ENCODE peak calls at places on chromosomes 11 and 22, in eight cellular contexts. One of them, this sample, is unnamed.

GRCh38 chr11:67252831-67253239 is 13.4 kb upstream of the GRK2 start:
- DNase-seq in HCT116: no peak
- DNase-seq in kidney: no peak
- DNase-seq in cardiac muscle cell: peak; percentile 45
- DNase-seq in mammary epithelial cell: peak; percentile 49
- DNase-seq in CD8-positive, alpha-beta T cell: peak; percentile 37
- DNase-seq in OCI-LY7: peak; percentile 59
- DNase-seq in psoas muscle: peak; percentile 64
- DNase-seq in this sample: no peak

GRCh38 chr22:22791438-22792181 is 96.0 kb upstream of the IGLL5 start:
- DNase-seq in OCI-LY7: no peak
- DNase-seq in cardiac muscle cell: no peak
- DNase-seq in mammary epithelial cell: no peak
- DNase-seq in CD8-positive, alpha-beta T cell: no peak
- DNase-seq in HCT116: no peak
- DNase-seq in psoas muscle: no peak
- DNase-seq in kidney: no peak
- DNase-seq in this sample: no peak

GRCh38 chr22:35400335-35400680 is 368 bp downstream of the MCM5 start:
- DNase-seq in cardiac muscle cell: no peak
- DNase-seq in mammary epithelial cell: no peak
- DNase-seq in OCI-LY7: peak; percentile 53
- DNase-seq in CD8-positive, alpha-beta T cell: no peak
- DNase-seq in HCT116: no peak
- DNase-seq in psoas muscle: no peak
- DNase-seq in kidney: peak; percentile 83
- DNase-seq in this sample: no peak

GRCh38 chr11:27423125-27423524 is 49.5 kb downstream of the LGR4 start:
- DNase-seq in cardiac muscle cell: peak; percentile 97
- DNase-seq in kidney: peak; percentile 76
- DNase-seq in CD8-positive, alpha-beta T cell: no peak
- DNase-seq in OCI-LY7: no peak
- DNase-seq in HCT116: no peak
- DNase-seq in mammary epithelial cell: peak; percentile 65
- DNase-seq in psoas muscle: peak; percentile 59
- DNase-seq in this sample: no peak

GRCh38 chr11:96486890-96487633 is 97.2 kb downstream of the JRKL start:
- DNase-seq in cardiac muscle cell: peak; percentile 30
- DNase-seq in OCI-LY7: no peak
- DNase-seq in kidney: no peak
- DNase-seq in CD8-positive, alpha-beta T cell: no peak
- DNase-seq in HCT116: no peak
- DNase-seq in mammary epithelial cell: peak; percentile 18
- DNase-seq in psoas muscle: no peak
- DNase-seq in this sample: no peak

GRCh38 chr11:12695221-12695794 is 21.1 kb downstream of the TEAD1 start:
- DNase-seq in HCT116: no peak
- DNase-seq in psoas muscle: no peak
- DNase-seq in CD8-positive, alpha-beta T cell: no peak
- DNase-seq in OCI-LY7: no peak
- DNase-seq in mammary epithelial cell: no peak
- DNase-seq in cardiac muscle cell: no peak
- DNase-seq in kidney: no peak
- DNase-seq in this sample: no peak

GRCh38 chr11:17383466-17383865 is 5.0 kb downstream of the KCNJ11 start:
- DNase-seq in OCI-LY7: no peak
- DNase-seq in psoas muscle: no peak
- DNase-seq in mammary epithelial cell: no peak
- DNase-seq in kidney: no peak
- DNase-seq in HCT116: no peak
- DNase-seq in CD8-positive, alpha-beta T cell: no peak
- DNase-seq in cardiac muscle cell: no peak
- DNase-seq in this sample: no peak

GRCh38 chr11:72216638-72217037 is at the start of gene FOLR2:
- DNase-seq in cardiac muscle cell: no peak
- DNase-seq in psoas muscle: no peak
- DNase-seq in kidney: no peak
- DNase-seq in HCT116: no peak
- DNase-seq in CD8-positive, alpha-beta T cell: no peak
- DNase-seq in mammary epithelial cell: no peak
- DNase-seq in OCI-LY7: no peak
- DNase-seq in this sample: no peak

GRCh38 chr11:27218498-27219038 is 144.4 kb downstream of the CCDC34 start:
- DNase-seq in OCI-LY7: no peak
- DNase-seq in kidney: no peak
- DNase-seq in psoas muscle: no peak
- DNase-seq in mammary epithelial cell: no peak
- DNase-seq in CD8-positive, alpha-beta T cell: no peak
- DNase-seq in HCT116: no peak
- DNase-seq in cardiac muscle cell: peak; percentile 53
- DNase-seq in this sample: no peak

GRCh38 chr11:82996966-82997606 is 74.6 kb downstream of the RAB30 start:
- DNase-seq in psoas muscle: no peak
- DNase-seq in CD8-positive, alpha-beta T cell: no peak
- DNase-seq in HCT116: no peak
- DNase-seq in OCI-LY7: peak; percentile 52
- DNase-seq in cardiac muscle cell: no peak
- DNase-seq in mammary epithelial cell: peak; percentile 24
- DNase-seq in kidney: no peak
- DNase-seq in this sample: no peak

GRCh38 chr22:31088233-31088986 is 7.3 kb downstream of the SMTN start:
- DNase-seq in OCI-LY7: no peak
- DNase-seq in psoas muscle: no peak
- DNase-seq in CD8-positive, alpha-beta T cell: no peak
- DNase-seq in cardiac muscle cell: no peak
- DNase-seq in mammary epithelial cell: no peak
- DNase-seq in HCT116: no peak
- DNase-seq in kidney: no peak
- DNase-seq in this sample: no peak

GRCh38 chr11:108927791-108928545 is 263.1 kb downstream of the DDX10 start:
- DNase-seq in kidney: no peak
- DNase-seq in OCI-LY7: no peak
- DNase-seq in CD8-positive, alpha-beta T cell: no peak
- DNase-seq in cardiac muscle cell: no peak
- DNase-seq in psoas muscle: no peak
- DNase-seq in HCT116: no peak
- DNase-seq in mammary epithelial cell: no peak
- DNase-seq in this sample: no peak

GRCh38 chr22:42132457-42132856 is 1.8 kb upstream of the CYP2D6 start:
- DNase-seq in cardiac muscle cell: no peak
- DNase-seq in CD8-positive, alpha-beta T cell: no peak
- DNase-seq in HCT116: no peak
- DNase-seq in mammary epithelial cell: no peak
- DNase-seq in OCI-LY7: no peak
- DNase-seq in kidney: peak; percentile 41
- DNase-seq in psoas muscle: no peak
- DNase-seq in this sample: no peak

GRCh38 chr11:132123449-132123848 is 753.0 kb downstream of the NTM start:
- DNase-seq in OCI-LY7: no peak
- DNase-seq in cardiac muscle cell: no peak
- DNase-seq in CD8-positive, alpha-beta T cell: no peak
- DNase-seq in HCT116: no peak
- DNase-seq in mammary epithelial cell: no peak
- DNase-seq in psoas muscle: no peak
- DNase-seq in kidney: no peak
- DNase-seq in this sample: no peak

GRCh38 chr11:8624698-8625097 is 30.7 kb upstream of the STK33 start:
- DNase-seq in CD8-positive, alpha-beta T cell: no peak
- DNase-seq in cardiac muscle cell: no peak
- DNase-seq in mammary epithelial cell: no peak
- DNase-seq in kidney: no peak
- DNase-seq in psoas muscle: no peak
- DNase-seq in OCI-LY7: no peak
- DNase-seq in HCT116: no peak
- DNase-seq in this sample: no peak

GRCh38 chr22:29030618-29031235 is 30.9 kb downstream of the C22orf31 start:
- DNase-seq in psoas muscle: peak; percentile 83
- DNase-seq in CD8-positive, alpha-beta T cell: no peak
- DNase-seq in cardiac muscle cell: peak; percentile 86
- DNase-seq in OCI-LY7: no peak
- DNase-seq in HCT116: peak; percentile 89
- DNase-seq in kidney: peak; percentile 94
- DNase-seq in mammary epithelial cell: peak; percentile 87
- DNase-seq in this sample: no peak

GRCh38 chr11:74175923-74176322 is 4.8 kb downstream of the PPME1 start:
- DNase-seq in cardiac muscle cell: no peak
- DNase-seq in OCI-LY7: no peak
- DNase-seq in CD8-positive, alpha-beta T cell: no peak
- DNase-seq in HCT116: no peak
- DNase-seq in kidney: no peak
- DNase-seq in psoas muscle: no peak
- DNase-seq in mammary epithelial cell: no peak
- DNase-seq in this sample: no peak

GRCh38 chr11:35087648-35088047 is 51.3 kb upstream of the CD44 start:
- DNase-seq in HCT116: no peak
- DNase-seq in OCI-LY7: no peak
- DNase-seq in CD8-positive, alpha-beta T cell: no peak
- DNase-seq in cardiac muscle cell: peak; percentile 90
- DNase-seq in kidney: no peak
- DNase-seq in mammary epithelial cell: no peak
- DNase-seq in psoas muscle: no peak
- DNase-seq in this sample: no peak

GRCh38 chr22:29139965-29140782 is 65.5 kb upstream of the EMID1 start:
- DNase-seq in mammary epithelial cell: no peak
- DNase-seq in OCI-LY7: no peak
- DNase-seq in psoas muscle: no peak
- DNase-seq in HCT116: no peak
- DNase-seq in CD8-positive, alpha-beta T cell: no peak
- DNase-seq in kidney: no peak
- DNase-seq in cardiac muscle cell: peak; percentile 95
- DNase-seq in this sample: no peak

GRCh38 chr22:49956914-49957825 is 3.4 kb upstream of the PIM3 start:
- DNase-seq in HCT116: no peak
- DNase-seq in kidney: peak; percentile 76
- DNase-seq in cardiac muscle cell: no peak
- DNase-seq in OCI-LY7: no peak
- DNase-seq in CD8-positive, alpha-beta T cell: no peak
- DNase-seq in psoas muscle: peak; percentile 42
- DNase-seq in mammary epithelial cell: no peak
- DNase-seq in this sample: no peak

GRCh38 chr11:66247295-66247694 is 21.1 kb upstream of the RAB1B start:
- DNase-seq in mammary epithelial cell: no peak
- DNase-seq in cardiac muscle cell: no peak
- DNase-seq in kidney: no peak
- DNase-seq in HCT116: no peak
- DNase-seq in CD8-positive, alpha-beta T cell: no peak
- DNase-seq in psoas muscle: no peak
- DNase-seq in OCI-LY7: no peak
- DNase-seq in this sample: no peak

GRCh38 chr11:114036156-114036811 is 23.2 kb upstream of the ZBTB16 start:
- DNase-seq in CD8-positive, alpha-beta T cell: peak; percentile 58
- DNase-seq in HCT116: peak; percentile 41
- DNase-seq in mammary epithelial cell: peak; percentile 48
- DNase-seq in OCI-LY7: peak; percentile 26
- DNase-seq in kidney: peak; percentile 93
- DNase-seq in psoas muscle: peak; percentile 94
- DNase-seq in cardiac muscle cell: peak; percentile 91
- DNase-seq in this sample: no peak

GRCh38 chr22:30009478-30009877 is 70.8 kb upstream of the HORMAD2 start:
- DNase-seq in CD8-positive, alpha-beta T cell: no peak
- DNase-seq in cardiac muscle cell: no peak
- DNase-seq in psoas muscle: no peak
- DNase-seq in HCT116: no peak
- DNase-seq in OCI-LY7: no peak
- DNase-seq in kidney: no peak
- DNase-seq in mammary epithelial cell: no peak
- DNase-seq in this sample: no peak

GRCh38 chr11:79117488-79117887 is 323.3 kb downstream of the TENM4 start:
- DNase-seq in kidney: no peak
- DNase-seq in HCT116: no peak
- DNase-seq in OCI-LY7: no peak
- DNase-seq in psoas muscle: no peak
- DNase-seq in cardiac muscle cell: no peak
- DNase-seq in mammary epithelial cell: no peak
- DNase-seq in CD8-positive, alpha-beta T cell: no peak
- DNase-seq in this sample: no peak

GRCh38 chr11:124415356-124415923 is 9.2 kb downstream of the OR8B4 start:
- DNase-seq in HCT116: peak; percentile 46
- DNase-seq in psoas muscle: no peak
- DNase-seq in mammary epithelial cell: no peak
- DNase-seq in OCI-LY7: peak; percentile 64
- DNase-seq in CD8-positive, alpha-beta T cell: no peak
- DNase-seq in kidney: no peak
- DNase-seq in cardiac muscle cell: peak; percentile 74
- DNase-seq in this sample: no peak

GRCh38 chr11:117950320-117950719 is 21.1 kb upstream of the TMPRSS13 start:
- DNase-seq in cardiac muscle cell: peak; percentile 6
- DNase-seq in mammary epithelial cell: no peak
- DNase-seq in OCI-LY7: peak; percentile 49
- DNase-seq in HCT116: no peak
- DNase-seq in CD8-positive, alpha-beta T cell: peak; percentile 71
- DNase-seq in kidney: no peak
- DNase-seq in psoas muscle: no peak
- DNase-seq in this sample: no peak
- TF ChIP-seq CTCF in cardiac muscle cell: peak; percentile 22
- TF ChIP-seq CTCF in mammary epithelial cell: no peak
- TF ChIP-seq CTCF in OCI-LY7: peak; percentile 67
- TF ChIP-seq CTCF in HCT116: no peak
- TF ChIP-seq CTCF in CD8-positive, alpha-beta T cell: peak; percentile 42
- TF ChIP-seq CTCF in kidney: peak; percentile 11
- TF ChIP-seq CTCF in psoas muscle: no peak
- TF ChIP-seq CTCF in this sample: peak; percentile 18

GRCh38 chr22:44276706-44277403 is 35.9 kb downstream of the SHISAL1 start:
- DNase-seq in OCI-LY7: no peak
- DNase-seq in HCT116: no peak
- DNase-seq in mammary epithelial cell: no peak
- DNase-seq in CD8-positive, alpha-beta T cell: no peak
- DNase-seq in cardiac muscle cell: no peak
- DNase-seq in psoas muscle: peak; percentile 6
- DNase-seq in kidney: peak; percentile 39
- DNase-seq in this sample: no peak
- H3K27ac ChIP-seq in OCI-LY7: no peak overlapping the region
- H3K27ac ChIP-seq in HCT116: no peak overlapping the region
- H3K27ac ChIP-seq in mammary epithelial cell: no peak overlapping the region
- H3K27ac ChIP-seq in CD8-positive, alpha-beta T cell: no peak overlapping the region
- H3K27ac ChIP-seq in cardiac muscle cell: no peak overlapping the region
- H3K27ac ChIP-seq in psoas muscle: no peak overlapping the region
- H3K27ac ChIP-seq in kidney: no peak overlapping the region
- H3K27ac ChIP-seq in this sample: no peak overlapping the region

DNA sequence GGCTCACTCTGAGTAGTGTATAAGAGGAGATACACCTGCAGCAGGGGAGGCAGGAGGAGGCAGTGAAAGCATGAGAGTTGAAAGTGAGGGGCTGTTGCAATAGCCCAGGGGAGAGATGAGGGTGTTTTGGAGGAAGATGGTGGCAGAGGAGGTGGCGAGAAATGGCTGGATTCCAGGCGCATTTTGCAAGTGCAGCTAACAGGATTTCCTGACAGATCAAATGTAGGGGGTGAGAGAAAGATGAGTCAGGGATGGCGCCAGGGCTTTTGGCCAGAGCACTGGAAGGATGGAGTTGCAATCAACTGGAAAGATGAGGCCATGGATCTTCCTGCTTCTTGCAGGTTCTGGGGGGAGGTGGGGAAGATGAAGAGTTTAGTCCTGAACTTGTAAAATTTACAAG is 16.8 kb upstream of the TSPAN18 start:
- DNase-seq in HCT116: no peak
- DNase-seq in cardiac muscle cell: peak; percentile 76
- DNase-seq in psoas muscle: no peak
- DNase-seq in mammary epithelial cell: no peak
- DNase-seq in CD8-positive, alpha-beta T cell: no peak
- DNase-seq in kidney: peak; percentile 38
- DNase-seq in OCI-LY7: no peak
- DNase-seq in this sample: no peak
- H3K4me1 ChIP-seq in HCT116: peaks cover 17% of the 10 kb centered on the region
- H3K4me1 ChIP-seq in cardiac muscle cell: peaks cover 22% of the 10 kb centered on the region
- H3K4me1 ChIP-seq in psoas muscle: no peaks in the 10 kb centered on the region
- H3K4me1 ChIP-seq in mammary epithelial cell: peaks cover 8% of the 10 kb centered on the region
- H3K4me1 ChIP-seq in CD8-positive, alpha-beta T cell: no peaks in the 10 kb centered on the region
- H3K4me1 ChIP-seq in kidney: peaks cover 2% of the 10 kb centered on the region
- H3K4me1 ChIP-seq in OCI-LY7: no peaks in the 10 kb centered on the region
- H3K4me1 ChIP-seq in this sample: no peaks in the 10 kb centered on the region

GRCh38 chr11:70399681-70400112 is 1.4 kb downstream of the CTTN start:
- DNase-seq in HCT116: peak; percentile 87
- DNase-seq in OCI-LY7: no peak
- DNase-seq in psoas muscle: peak; percentile 91
- DNase-seq in kidney: peak; percentile 91
- DNase-seq in CD8-positive, alpha-beta T cell: no peak
- DNase-seq in mammary epithelial cell: peak; percentile 92
- DNase-seq in cardiac muscle cell: peak; percentile 97
- DNase-seq in this sample: peak; percentile 69
- TF ChIP-seq CTCF in HCT116: no peak
- TF ChIP-seq CTCF in OCI-LY7: no peak
- TF ChIP-seq CTCF in psoas muscle: no peak
- TF ChIP-seq CTCF in kidney: no peak
- TF ChIP-seq CTCF in CD8-positive, alpha-beta T cell: no peak
- TF ChIP-seq CTCF in mammary epithelial cell: no peak
- TF ChIP-seq CTCF in cardiac muscle cell: no peak
- TF ChIP-seq CTCF in this sample: no peak

This sample was measured in keratinocyte.